ENCODE peak calls at places on chromosomes 6 and 20, in ten cellular contexts. C, A, V, L, K, W, P, J, E and G are unnamed samples.

GRCh38 chr6:17740559-17741220 is 34.0 kb upstream of the NUP153 start:
- DNase-seq in C (peak; percentile 89), A (no peak), V (no peak), L (no peak), K (no peak), W (no peak), P (no peak), J (no peak), E (no peak), G (no peak)

GRCh38 chr6:129635396-129636164 is 74.4 kb downstream of the ARHGAP18 start:
- DNase-seq in C (no peak), A (no peak), V (no peak), L (no peak), K (no peak), W (no peak), P (peak; percentile 90), J (no peak), E (peak; percentile 75), G (no peak)

GRCh38 chr20:30912006-30912660 is 345.3 kb upstream of the DEFB115 start:
- DNase-seq in C (no peak), A (peak; percentile 29), V (no peak), L (no peak), K (no peak), W (no peak), P (peak; percentile 15), J (no peak), E (peak; percentile 27), G (no peak)

GRCh38 chr6:71289039-71289801 is 609 bp downstream of the OGFRL1 start:
- DNase-seq in C (peak; percentile 18), A (peak; percentile 62), V (no peak), L (no peak), K (no peak), W (peak; percentile 37), P (peak; percentile 6), J (peak; percentile 28), E (no peak), G (peak; percentile 44)

GRCh38 chr6:158327216-158327615 is 15.0 kb downstream of the TULP4 start:
- DNase-seq in C (no peak), A (no peak), V (no peak), L (no peak), K (no peak), W (no peak), P (no peak), J (no peak), E (no peak), G (no peak)

GRCh38 chr6:41966961-41967311 is 25.3 kb upstream of the CCND3 start:
- DNase-seq in C (no peak), A (no peak), V (no peak), L (no peak), K (no peak), W (peak; percentile 50), P (peak; percentile 55), J (peak; percentile 22), E (peak; percentile 48), G (no peak)

GRCh38 chr6:135493218-135493961 is 4.2 kb downstream of the AHI1 start:
- DNase-seq in C (no peak), A (no peak), V (no peak), L (no peak), K (no peak), W (no peak), P (peak; percentile 9), J (no peak), E (peak; percentile 74), G (no peak)

GRCh38 chr6:52953911-52954839 is 40.9 kb downstream of the GSTA4 start:
- DNase-seq in C (no peak), A (no peak), V (no peak), L (no peak), K (no peak), W (no peak), P (no peak), J (no peak), E (no peak), G (no peak)

GRCh38 chr6:14734416-14735340 is 511.2 kb upstream of the JARID2 start:
- DNase-seq in C (no peak), A (no peak), V (no peak), L (peak; percentile 13), K (peak; percentile 12), W (no peak), P (peak; percentile 83), J (no peak), E (peak; percentile 74), G (peak; percentile 75)

GRCh38 chr6:100388868-100389519 is 75.7 kb downstream of the SIM1 start:
- DNase-seq in C (no peak), A (no peak), V (no peak), L (no peak), K (no peak), W (no peak), P (no peak), J (no peak), E (no peak), G (no peak)

GRCh38 chr6:37783025-37783825 is 36.3 kb upstream of the ZFAND3 start:
- DNase-seq in C (peak; percentile 37), A (no peak), V (no peak), L (no peak), K (peak; percentile 6), W (no peak), P (peak; percentile 41), J (no peak), E (peak; percentile 29), G (no peak)

GRCh38 chr6:143449731-143450452 is 603 bp downstream of the ADAT2 start:
- DNase-seq in C (no peak), A (no peak), V (no peak), L (no peak), K (no peak), W (peak; percentile 15), P (peak; percentile 16), J (no peak), E (peak; percentile 57), G (peak; percentile 12)